ENCODE peak calls at places on chromosome 1, in four cellular contexts. G, K, A and Y are unnamed samples. For H3K27me3, the result is how much of the 10 kb centered on the place peaks cover.

GRCh38 chr1:8348777-8349472 is 31.0 kb downstream of the SLC45A1 start:
- DNase-seq in K (peak), G (peak), A (peak), Y (peak)

GRCh38 chr1:16677552-16678423 is 11.0 kb upstream of the RNU1-3 start:
- DNase-seq in K (peak), G (no peak), A (no peak), Y (peak)

GRCh38 chr1:26607191-26607590 is 77.6 kb downstream of the RPS6KA1 start:
- DNase-seq in K (no peak), G (no peak), A (no peak), Y (no peak)

GRCh38 chr1:187718527-187718926 is 889.8 kb downstream of the PLA2G4A start:
- DNase-seq in G (no peak), K (no peak), A (no peak), Y (no peak)

GRCh38 chr1:206986402-206986801 is 16.1 kb upstream of the FCAMR start:
- DNase-seq in A (no peak), G (no peak), K (no peak), Y (no peak)

GRCh38 chr1:6347641-6348487 is 45.7 kb downstream of the ACOT7 start:
- DNase-seq in A (peak), G (no peak), K (no peak), Y (peak)

GRCh38 chr1:200708161-200708560 is 30.5 kb upstream of the CAMSAP2 start:
- DNase-seq in G (no peak), A (no peak), K (no peak), Y (no peak)

GRCh38 chr1:200223207-200223606 is 186.6 kb downstream of the ZNF281 start:
- DNase-seq in G (no peak), A (no peak), K (no peak), Y (no peak)

GRCh38 chr1:151815716-151816327 is 10.6 kb upstream of the LINGO4 start:
- DNase-seq in G (no peak), K (peak), A (no peak), Y (no peak)

GRCh38 chr1:2468041-2468472 is 8.0 kb upstream of the PLCH2 start:
- DNase-seq in K (no peak), G (no peak), A (no peak), Y (peak)
- H3K27me3 ChIP-seq in K (half or more), G (under half), A (under half), Y (under half)

GRCh38 chr1:29777522-29777921 is 541.2 kb downstream of the PTPRU start:
- DNase-seq in A (no peak), G (no peak), K (no peak), Y (no peak)
- H3K27me3 ChIP-seq in A (under half), G (under half), K (under half), Y (under half)

GRCh38 chr1:92992066-92992465 is 30.8 kb upstream of the DIPK1A start:
- DNase-seq in K (no peak), A (no peak), G (no peak), Y (no peak)

GRCh38 chr1:92990828-92991227 is 29.6 kb upstream of the DIPK1A start:
- DNase-seq in A (no peak), K (no peak), G (no peak), Y (no peak)

GRCh38 chr1:92989253-92989652 is 28.0 kb upstream of the DIPK1A start:
- DNase-seq in A (no peak), K (no peak), G (no peak), Y (no peak)

GRCh38 chr1:92987462-92987861 is 26.2 kb upstream of the DIPK1A start:
- DNase-seq in A (no peak), K (no peak), G (no peak), Y (no peak)

GRCh38 chr1:92989936-92990582 is 28.8 kb upstream of the DIPK1A start:
- DNase-seq in G (no peak), K (no peak), A (no peak), Y (no peak)
- H3K27me3 ChIP-seq in G (under half), K (under half), A (under half), Y (under half)

GRCh38 chr1:3069491-3070303 is 694 bp downstream of the PRDM16 start:
- DNase-seq in A (peak), K (peak), G (peak), Y (peak)
- H3K27me3 ChIP-seq in A (under half), K (half or more), G (under half), Y (half or more)

DNA sequence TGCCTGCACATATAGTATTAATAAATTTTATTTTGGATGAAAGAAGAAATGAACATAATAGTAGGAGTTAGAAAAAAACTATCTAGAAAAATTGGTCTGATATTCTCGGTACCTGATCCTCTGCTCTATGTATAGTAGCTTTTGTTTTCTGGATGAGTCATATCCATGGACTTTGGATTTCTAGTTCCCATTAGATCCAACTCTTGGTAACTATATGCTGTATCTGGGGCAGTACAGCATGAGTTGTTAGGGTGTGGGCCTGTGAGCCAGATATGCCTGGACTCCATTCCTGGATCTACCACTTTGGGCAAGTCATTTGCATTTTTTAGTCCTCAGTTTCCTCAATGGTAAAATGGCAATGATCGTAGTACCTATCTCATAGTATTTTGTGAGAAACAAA is 372.2 kb upstream of the PKN2 start:
- DNase-seq in G (no peak), K (no peak), A (no peak), Y (no peak)
- H3K27me3 ChIP-seq in G (under half), K (under half), A (under half), Y (under half)

GRCh38 chr1:10674222-10674621 is 122.2 kb downstream of the CASZ1 start:
- DNase-seq in K (no peak), A (no peak), G (no peak), Y (no peak)
- H3K27me3 ChIP-seq in K (under half), A (under half), G (under half), Y (under half)